ENCODE peak calls at places on chromosomes 12 and 14, in seven cellular contexts. E is HCT116, R is A549, H is GM23338, W is HepG2, S is K562, X is GM12878. M is an unnamed sample.

GRCh38 chr12:124479680-124480468 is 87.5 kb downstream of the NCOR2 start:
- DNase-seq in E (no peak), R (no peak), H (no peak), W (no peak), S (no peak), X (no peak), M (no peak)

GRCh38 chr14:75306917-75307699 is 28.5 kb downstream of the FOS start:
- DNase-seq in E (peak), R (peak), H (peak), W (no peak), S (peak), X (no peak), M (peak)

GRCh38 chr12:112116232-112117060 is 7.9 kb upstream of the NAA25 start:
- DNase-seq in E (peak), R (peak), H (peak), W (peak), S (peak), X (no peak), M (peak)

GRCh38 chr12:123614531-123614930 is 12.6 kb downstream of the DDX55 start:
- DNase-seq in E (no peak), R (no peak), H (no peak), W (no peak), S (no peak), X (no peak), M (no peak)

GRCh38 chr12:121132601-121133481 is at the start of gene P2RX7:
- DNase-seq in E (peak), R (peak), H (peak), W (no peak), S (peak), X (peak), M (peak)

GRCh38 chr12:118055865-118056773 is 4.9 kb downstream of the WSB2 start:
- DNase-seq in E (no peak), R (no peak), H (no peak), W (peak), S (no peak), X (no peak), M (no peak)

GRCh38 chr14:50944647-50945413 is 547 bp upstream of the PYGL start:
- DNase-seq in E (peak), R (peak), H (no peak), W (peak), S (peak), X (no peak), M (no peak)

GRCh38 chr12:131046813-131047788 is 93.4 kb downstream of the ADGRD1 start:
- DNase-seq in E (no peak), R (no peak), H (no peak), W (no peak), S (no peak), X (no peak), M (no peak)

GRCh38 chr12:41274643-41275042 is 86.5 kb downstream of the PDZRN4 start:
- DNase-seq in E (no peak), R (no peak), H (no peak), W (no peak), S (no peak), X (no peak), M (no peak)

GRCh38 chr14:77143071-77143470 is 1.5 kb upstream of the ZDHHC22 start:
- DNase-seq in E (no peak), R (no peak), H (no peak), W (no peak), S (no peak), X (no peak), M (peak)
- H3K4me2 ChIP-seq in E (no peak), R (no peak), H (peak), W (no peak), S (no peak), X (no peak), M (no peak)

DNA sequence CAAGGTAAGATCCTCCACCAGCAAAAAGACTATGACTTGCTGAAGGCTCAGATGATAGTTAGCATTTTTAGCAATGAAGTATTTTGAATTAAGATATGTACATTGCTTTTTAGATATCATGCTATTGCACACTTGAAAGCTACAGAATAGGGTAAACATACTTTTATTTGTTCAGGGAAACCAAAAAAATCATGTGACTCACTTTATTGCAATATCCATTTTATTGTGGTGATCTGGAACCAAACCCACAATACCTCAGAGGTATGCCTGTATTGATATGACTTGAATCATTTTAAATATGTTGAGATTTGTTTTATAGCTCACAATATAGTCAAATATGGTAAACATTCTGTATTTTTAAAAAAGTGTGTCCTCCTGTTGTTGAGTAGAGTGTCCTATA is 96.1 kb downstream of the DIO3 start:
- DNase-seq in E (no peak), R (no peak), H (no peak), W (no peak), S (no peak), X (no peak), M (no peak)
- TF ChIP-seq REST in E (no peak), R (no peak), H (no peak), W (no peak), S (no peak), X (no peak), M (no peak)

GRCh38 chr14:35549551-35549950 is 15.6 kb downstream of the INSM2 start:
- DNase-seq in E (no peak), R (no peak), H (no peak), W (no peak), S (no peak), X (no peak), M (no peak)
- H3K4me2 ChIP-seq in E (no peak), R (no peak), H (no peak), W (no peak), S (no peak), X (no peak), M (no peak)

DNA sequence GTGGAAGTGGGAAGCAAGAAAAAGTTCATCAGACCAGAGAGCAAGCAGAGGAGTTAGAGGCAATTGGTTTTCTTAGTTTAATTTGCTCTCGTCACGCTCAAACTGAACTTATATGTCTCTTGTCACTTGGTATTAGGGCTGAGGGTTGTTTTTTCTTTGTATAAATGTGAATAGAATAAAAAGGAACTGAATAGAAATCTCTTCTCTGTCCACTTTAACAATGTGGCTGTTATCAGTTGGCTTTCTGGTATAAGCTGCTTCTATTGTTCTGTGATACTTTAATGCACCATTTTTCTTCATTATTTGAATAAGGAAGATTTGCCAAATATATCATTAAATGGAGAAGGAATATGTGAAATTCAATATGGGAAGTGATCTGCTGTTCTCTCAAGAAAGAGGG is 115.2 kb downstream of the AKAP6 start:
- DNase-seq in E (no peak), R (no peak), H (no peak), W (no peak), S (no peak), X (no peak), M (no peak)
- TF ChIP-seq REST in E (no peak), R (no peak), H (no peak), W (no peak), S (no peak), X (no peak), M (no peak)

GRCh38 chr14:103196716-103197115 is 73.5 kb downstream of the TNFAIP2 start:
- DNase-seq in E (no peak), R (no peak), H (no peak), W (no peak), S (no peak), X (no peak), M (no peak)

GRCh38 chr14:103198429-103199140 is 75.3 kb downstream of the TNFAIP2 start:
- DNase-seq in E (no peak), R (peak), H (no peak), W (peak), S (no peak), X (no peak), M (no peak)

GRCh38 chr14:103201801-103202200 is 78.5 kb downstream of the TNFAIP2 start:
- DNase-seq in E (no peak), R (no peak), H (no peak), W (no peak), S (no peak), X (no peak), M (no peak)

GRCh38 chr14:103195828-103196615 is 72.8 kb downstream of the TNFAIP2 start:
- DNase-seq in E (no peak), R (no peak), H (no peak), W (no peak), S (no peak), X (no peak), M (no peak)

GRCh38 chr14:103199141-103199540 is 75.9 kb downstream of the TNFAIP2 start:
- DNase-seq in E (no peak), R (no peak), H (no peak), W (no peak), S (no peak), X (no peak), M (no peak)
- H3K4me2 ChIP-seq in E (no peak), R (peak), H (no peak), W (peak), S (no peak), X (no peak), M (no peak)

M was measured in SK-N-SH.